ENCODE peak calls at places on chromosomes 5 and 9, in eight cellular contexts. P is body of pancreas, S is tibial nerve, O is HepG2, V is vagina, R is testis, I is adrenal gland, E is suprapubic skin. Z is an unnamed sample.

GRCh38 chr9:126478216-126478981 is 135.3 kb upstream of the LMX1B start:
- DNase-seq in R (no peak), I (no peak), E (no peak), O (no peak), S (no peak), V (no peak), P (no peak), Z (no peak)

GRCh38 chr5:133253076-133253475 is 201.3 kb downstream of the HSPA4 start:
- DNase-seq in V (no peak), S (no peak), P (no peak), E (no peak), O (no peak), I (no peak), R (no peak), Z (no peak)

GRCh38 chr9:133305731-133306130 is 30.3 kb downstream of the SURF6 start:
- DNase-seq in I (no peak), P (no peak), S (no peak), E (peak), O (no peak), R (no peak), V (no peak), Z (no peak)

GRCh38 chr5:58890265-58890664 is 307.4 kb downstream of the RAB3C start:
- DNase-seq in P (no peak), I (no peak), S (no peak), O (no peak), V (no peak), R (peak), E (no peak), Z (no peak)

GRCh38 chr5:61881821-61882220 is 424.2 kb upstream of the KIF2A start:
- DNase-seq in O (no peak), S (no peak), P (no peak), R (no peak), I (peak), V (no peak), E (no peak), Z (no peak)

GRCh38 chr9:15584383-15584782 is 31.5 kb downstream of the CCDC171 start:
- DNase-seq in I (no peak), P (no peak), R (no peak), E (no peak), V (no peak), S (no peak), O (no peak), Z (peak)

GRCh38 chr9:133160742-133161541 is 2.8 kb downstream of the GBGT1 start:
- DNase-seq in S (peak), V (no peak), E (no peak), P (peak), R (peak), I (peak), O (peak), Z (peak)

GRCh38 chr9:114037961-114038723 is 40.0 kb downstream of the AMBP start:
- DNase-seq in E (peak), R (peak), P (peak), O (no peak), I (no peak), V (peak), S (no peak), Z (peak)

GRCh38 chr9:7369384-7369821 is 430.2 kb downstream of the DMAC1 start:
- DNase-seq in E (no peak), O (no peak), P (no peak), R (no peak), S (no peak), I (no peak), V (no peak), Z (peak)

GRCh38 chr5:3179220-3179619 is 416.4 kb upstream of the IRX1 start:
- DNase-seq in I (no peak), E (no peak), V (no peak), S (no peak), O (no peak), P (no peak), R (no peak), Z (no peak)
- TF ChIP-seq CTCF in I (no peak), E (no peak), V (no peak), S (no peak), O (no peak), P (no peak), R (no peak), Z (no peak)

GRCh38 chr9:5783982-5784381 is 48.9 kb downstream of the ERMP1 start:
- DNase-seq in E (no peak), I (no peak), V (no peak), R (no peak), S (no peak), P (no peak), O (peak), Z (no peak)

GRCh38 chr9:5787220-5787619 is 45.7 kb downstream of the ERMP1 start:
- DNase-seq in S (no peak), P (peak), I (no peak), O (no peak), V (no peak), E (no peak), R (no peak), Z (no peak)

GRCh38 chr9:5787759-5788329 is 45.1 kb downstream of the ERMP1 start:
- DNase-seq in R (no peak), O (no peak), S (no peak), V (no peak), I (no peak), E (no peak), P (no peak), Z (no peak)

GRCh38 chr9:5784526-5785315 is 48.2 kb downstream of the ERMP1 start:
- DNase-seq in O (no peak), S (no peak), R (no peak), I (no peak), V (no peak), P (no peak), E (no peak), Z (no peak)

DNA sequence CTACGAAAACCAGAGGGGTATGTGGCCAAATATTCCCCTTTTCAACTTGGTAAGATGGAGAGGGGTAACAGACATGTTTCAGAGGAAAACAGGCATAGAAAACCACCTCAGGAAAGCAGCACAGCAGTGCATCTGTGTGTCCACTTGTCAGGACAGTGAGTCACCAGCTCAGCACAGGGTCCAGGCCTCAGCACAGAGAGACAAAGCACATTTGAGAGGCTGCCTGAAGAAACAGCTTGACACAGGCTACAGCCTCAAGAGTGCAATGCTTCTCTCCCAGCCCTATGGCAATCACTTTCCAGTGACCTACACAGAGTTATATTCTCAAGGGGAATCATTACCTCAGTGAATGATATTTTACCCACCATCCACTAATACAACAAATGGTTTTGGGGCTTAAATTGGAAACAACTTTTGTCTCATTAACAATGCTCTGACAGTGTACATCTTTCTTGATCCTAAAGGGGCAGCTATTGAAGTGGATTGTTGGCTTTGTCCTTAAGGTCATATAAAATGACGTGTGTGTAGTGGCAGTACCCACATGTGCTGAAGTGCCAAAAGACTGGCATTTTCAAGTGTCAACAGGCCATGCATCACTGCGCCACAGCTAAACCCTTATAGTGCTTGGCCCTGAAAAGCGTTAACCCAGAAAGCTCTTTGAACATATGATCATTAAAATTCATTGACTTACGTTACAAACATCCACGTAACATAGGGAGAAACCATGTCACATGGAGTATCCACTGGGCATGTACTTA is 46.4 kb downstream of the ERMP1 start:
- DNase-seq in S (no peak), O (no peak), R (no peak), P (no peak), V (no peak), E (no peak), I (peak), Z (no peak)
- TF ChIP-seq POLR2A in S (no peak), O (no peak), R (no peak), P (no peak), V (no peak), E (no peak), I (no peak), Z (no peak)

DNA sequence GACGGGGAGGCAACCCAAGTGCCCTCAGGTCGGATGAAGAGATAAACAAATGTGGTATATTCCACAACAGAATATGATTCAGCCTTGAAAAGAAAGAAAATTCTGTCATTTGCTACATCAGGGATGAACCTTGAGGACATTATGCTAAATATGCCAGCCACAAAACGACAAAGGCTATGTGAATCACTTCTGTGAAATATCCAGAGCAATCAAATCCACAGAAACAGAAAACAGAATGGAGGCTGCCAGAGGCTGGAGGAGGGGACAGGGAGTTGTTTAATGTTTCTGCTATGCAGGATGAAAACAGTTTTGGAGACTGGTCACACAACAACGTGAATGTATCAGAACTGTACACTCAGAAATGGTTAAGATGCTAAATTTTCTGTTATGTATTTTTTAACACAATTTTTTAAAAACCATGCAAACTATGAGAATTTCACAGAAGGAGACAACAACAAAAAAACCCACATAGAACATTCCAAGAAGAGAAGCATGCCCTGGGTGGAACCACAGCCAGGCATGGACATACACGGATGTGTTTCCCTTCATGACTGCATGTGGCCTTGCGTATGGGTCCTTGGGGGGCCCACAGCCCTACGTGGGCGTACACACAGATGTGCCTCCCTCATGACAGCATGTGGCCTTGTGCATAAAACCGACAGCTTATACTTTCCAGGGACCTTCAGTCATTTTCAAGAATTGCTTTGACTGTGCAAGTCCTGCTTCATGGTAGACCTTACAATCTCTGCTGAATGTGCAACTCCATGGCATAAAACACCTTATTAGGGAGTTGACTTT is 146.7 kb downstream of the ROR2 start:
- DNase-seq in R (no peak), P (no peak), V (peak), E (peak), O (no peak), S (no peak), I (no peak), Z (no peak)
- TF ChIP-seq CTCF in R (no peak), P (no peak), V (no peak), E (no peak), O (no peak), S (no peak), I (no peak), Z (no peak)

GRCh38 chr5:131245312-131245711 is 18.5 kb upstream of the CDC42SE2 start:
- DNase-seq in O (no peak), I (no peak), P (no peak), V (no peak), E (no peak), R (no peak), S (no peak), Z (no peak)
- TF ChIP-seq POLR2A in O (no peak), I (no peak), P (no peak), V (no peak), E (no peak), R (no peak), S (no peak), Z (no peak)

DNA sequence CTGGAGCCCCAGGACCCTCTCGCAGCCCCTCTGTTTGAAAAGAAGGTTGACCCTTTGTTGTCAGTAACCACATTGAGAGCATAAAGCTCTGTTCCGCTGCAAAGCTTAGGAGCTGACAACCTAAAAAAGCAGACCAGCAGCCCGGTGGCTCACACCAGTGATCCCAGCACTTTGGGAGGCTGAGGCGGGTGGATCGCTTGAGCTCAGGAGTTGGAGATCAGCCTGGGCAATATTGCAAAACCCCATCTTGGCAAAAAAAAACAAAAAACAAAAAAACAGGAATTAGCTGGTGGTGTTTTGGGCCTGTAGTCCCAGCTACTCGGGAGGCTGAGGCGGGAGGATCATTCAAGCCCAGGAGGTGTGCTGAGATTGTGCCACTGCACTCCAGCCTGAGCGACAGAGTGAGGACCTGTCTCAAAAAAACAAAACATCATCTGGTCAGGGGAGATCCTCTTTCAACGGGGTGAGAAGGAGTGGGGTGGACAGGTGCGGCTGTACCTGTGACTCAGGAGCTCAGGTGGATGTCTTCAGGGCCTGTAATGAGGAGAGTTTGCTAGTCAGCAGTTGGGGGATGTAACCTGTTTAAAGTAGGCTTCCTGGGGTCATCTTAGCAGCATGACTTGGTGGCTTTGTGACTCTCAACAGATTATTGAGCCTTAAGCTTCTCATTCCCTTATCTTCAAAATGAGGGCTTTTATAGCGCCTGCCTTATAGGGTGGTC is 694 bp upstream of the REEP2 start:
- DNase-seq in O (no peak), V (no peak), P (no peak), S (no peak), E (no peak), R (no peak), I (no peak), Z (no peak)
- TF ChIP-seq CTCF in O (no peak), V (no peak), P (no peak), S (no peak), E (no peak), R (no peak), I (no peak), Z (no peak)

GRCh38 chr5:137752873-137753226 is 1.3 kb downstream of the HNRNPA0 start:
- DNase-seq in P (no peak), S (no peak), V (no peak), I (peak), R (peak), O (peak), E (no peak), Z (peak)

GRCh38 chr5:137743031-137743640 is 7.2 kb upstream of the KLHL3 start:
- DNase-seq in E (no peak), R (peak), P (peak), V (no peak), S (no peak), O (peak), I (peak), Z (peak)

GRCh38 chr5:137751869-137752491 is 2.2 kb downstream of the HNRNPA0 start:
- DNase-seq in O (peak), S (no peak), P (peak), E (no peak), V (no peak), R (peak), I (peak), Z (peak)

GRCh38 chr5:137750436-137750835 is 3.7 kb downstream of the HNRNPA0 start:
- DNase-seq in E (no peak), I (no peak), O (no peak), R (no peak), P (no peak), V (no peak), S (no peak), Z (no peak)

GRCh38 chr5:137747848-137748247 is 6.3 kb downstream of the HNRNPA0 start:
- DNase-seq in E (no peak), P (no peak), S (no peak), O (no peak), V (no peak), R (no peak), I (peak), Z (no peak)
- TF ChIP-seq POLR2A in E (no peak), P (no peak), S (no peak), O (no peak), V (no peak), R (no peak), I (no peak), Z (no peak)

GRCh38 chr5:12292610-12293204 is 388.5 kb upstream of the CTNND2 start:
- DNase-seq in R (peak), V (no peak), E (no peak), O (no peak), P (no peak), I (no peak), S (no peak), Z (no peak)
- TF ChIP-seq CTCF in R (no peak), V (no peak), E (no peak), O (no peak), P (peak), I (no peak), S (no peak), Z (no peak)

GRCh38 chr9:128163027-128163515 is 3.0 kb downstream of the BBLN start:
- DNase-seq in V (no peak), I (no peak), R (no peak), O (no peak), S (no peak), P (no peak), E (no peak), Z (no peak)
- TF ChIP-seq POLR2A in V (no peak), I (no peak), R (no peak), O (no peak), S (no peak), P (no peak), E (no peak), Z (no peak)

Z was measured in thyroid gland.